ENCODE peak calls at places on chromosomes 3 and 15, in five cellular contexts. One of them, this sample, is unnamed.

GRCh38 chr15:58036579-58036978 is 28.9 kb downstream of the ALDH1A2 start:
- DNase-seq in NCI-H1092: no peak
- DNase-seq in suprapubic skin: no peak
- DNase-seq in stimulated activated CD8-positive, alpha-beta memory T cell treated with anti-CD3 and anti-CD28 coated beads, Interleukin-7, amount 100 ng/mL, for 4 hours: no peak
- DNase-seq in AG09319: no peak
- DNase-seq in this sample: no peak

GRCh38 chr15:75328493-75329314 is 7.2 kb upstream of the COMMD4 start:
- DNase-seq in NCI-H1092: no peak
- DNase-seq in suprapubic skin: no peak
- DNase-seq in stimulated activated CD8-positive, alpha-beta memory T cell treated with anti-CD3 and anti-CD28 coated beads, Interleukin-7, amount 100 ng/mL, for 4 hours: no peak
- DNase-seq in AG09319: no peak
- DNase-seq in this sample: no peak

GRCh38 chr15:65008989-65009388 is 19.3 kb upstream of the SPG21 start:
- DNase-seq in NCI-H1092: no peak
- DNase-seq in suprapubic skin: no peak
- DNase-seq in stimulated activated CD8-positive, alpha-beta memory T cell treated with anti-CD3 and anti-CD28 coated beads, Interleukin-7, amount 100 ng/mL, for 4 hours: no peak
- DNase-seq in AG09319: no peak
- DNase-seq in this sample: no peak

GRCh38 chr3:173396191-173397041 is 1.1 kb upstream of the NLGN1 start:
- DNase-seq in NCI-H1092: peak; percentile 36
- DNase-seq in suprapubic skin: no peak
- DNase-seq in stimulated activated CD8-positive, alpha-beta memory T cell treated with anti-CD3 and anti-CD28 coated beads, Interleukin-7, amount 100 ng/mL, for 4 hours: no peak
- DNase-seq in AG09319: no peak
- DNase-seq in this sample: no peak

GRCh38 chr3:122760457-122761271 is 33.0 kb downstream of the HSPBAP1 start:
- DNase-seq in NCI-H1092: no peak
- DNase-seq in suprapubic skin: no peak
- DNase-seq in stimulated activated CD8-positive, alpha-beta memory T cell treated with anti-CD3 and anti-CD28 coated beads, Interleukin-7, amount 100 ng/mL, for 4 hours: no peak
- DNase-seq in AG09319: no peak
- DNase-seq in this sample: no peak

GRCh38 chr15:91311986-91312385 is 211.9 kb downstream of the SV2B start:
- DNase-seq in NCI-H1092: no peak
- DNase-seq in suprapubic skin: no peak
- DNase-seq in stimulated activated CD8-positive, alpha-beta memory T cell treated with anti-CD3 and anti-CD28 coated beads, Interleukin-7, amount 100 ng/mL, for 4 hours: no peak
- DNase-seq in AG09319: no peak
- DNase-seq in this sample: no peak

GRCh38 chr3:134847349-134847748 is 52.3 kb downstream of the EPHB1 start:
- DNase-seq in NCI-H1092: no peak
- DNase-seq in suprapubic skin: no peak
- DNase-seq in stimulated activated CD8-positive, alpha-beta memory T cell treated with anti-CD3 and anti-CD28 coated beads, Interleukin-7, amount 100 ng/mL, for 4 hours: no peak
- DNase-seq in AG09319: no peak
- DNase-seq in this sample: no peak

GRCh38 chr3:189613122-189613521 is 18.1 kb upstream of the TP63 start:
- DNase-seq in NCI-H1092: no peak
- DNase-seq in suprapubic skin: no peak
- DNase-seq in stimulated activated CD8-positive, alpha-beta memory T cell treated with anti-CD3 and anti-CD28 coated beads, Interleukin-7, amount 100 ng/mL, for 4 hours: no peak
- DNase-seq in AG09319: no peak
- DNase-seq in this sample: no peak

GRCh38 chr3:157087398-157088132 is 72.4 kb downstream of the CCNL1 start:
- DNase-seq in NCI-H1092: no peak
- DNase-seq in suprapubic skin: no peak
- DNase-seq in stimulated activated CD8-positive, alpha-beta memory T cell treated with anti-CD3 and anti-CD28 coated beads, Interleukin-7, amount 100 ng/mL, for 4 hours: no peak
- DNase-seq in AG09319: no peak
- DNase-seq in this sample: no peak

GRCh38 chr3:24197809-24198208 is 252.7 kb downstream of the NR1D2 start:
- DNase-seq in NCI-H1092: no peak
- DNase-seq in suprapubic skin: no peak
- DNase-seq in stimulated activated CD8-positive, alpha-beta memory T cell treated with anti-CD3 and anti-CD28 coated beads, Interleukin-7, amount 100 ng/mL, for 4 hours: no peak
- DNase-seq in AG09319: no peak
- DNase-seq in this sample: no peak

GRCh38 chr15:81929557-81929956 is 116.3 kb downstream of the MEX3B start:
- DNase-seq in NCI-H1092: no peak
- DNase-seq in suprapubic skin: no peak
- DNase-seq in stimulated activated CD8-positive, alpha-beta memory T cell treated with anti-CD3 and anti-CD28 coated beads, Interleukin-7, amount 100 ng/mL, for 4 hours: no peak
- DNase-seq in AG09319: no peak
- DNase-seq in this sample: no peak

GRCh38 chr3:129317876-129318275 is 39.2 kb downstream of the HMCES start:
- DNase-seq in NCI-H1092: no peak
- DNase-seq in suprapubic skin: peak; percentile 60
- DNase-seq in stimulated activated CD8-positive, alpha-beta memory T cell treated with anti-CD3 and anti-CD28 coated beads, Interleukin-7, amount 100 ng/mL, for 4 hours: no peak
- DNase-seq in AG09319: no peak
- DNase-seq in this sample: no peak

GRCh38 chr3:146334151-146334550 is 83.2 kb upstream of the PLSCR4 start:
- DNase-seq in NCI-H1092: no peak
- DNase-seq in suprapubic skin: no peak
- DNase-seq in stimulated activated CD8-positive, alpha-beta memory T cell treated with anti-CD3 and anti-CD28 coated beads, Interleukin-7, amount 100 ng/mL, for 4 hours: no peak
- DNase-seq in AG09319: no peak
- DNase-seq in this sample: no peak

GRCh38 chr3:177603137-177603603 is 405.9 kb upstream of the TBL1XR1 start:
- DNase-seq in NCI-H1092: no peak
- DNase-seq in suprapubic skin: no peak
- DNase-seq in stimulated activated CD8-positive, alpha-beta memory T cell treated with anti-CD3 and anti-CD28 coated beads, Interleukin-7, amount 100 ng/mL, for 4 hours: no peak
- DNase-seq in AG09319: no peak
- DNase-seq in this sample: no peak

GRCh38 chr15:99174567-99174966 is 69.7 kb downstream of the SYNM start:
- DNase-seq in NCI-H1092: no peak
- DNase-seq in suprapubic skin: no peak
- DNase-seq in stimulated activated CD8-positive, alpha-beta memory T cell treated with anti-CD3 and anti-CD28 coated beads, Interleukin-7, amount 100 ng/mL, for 4 hours: no peak
- DNase-seq in AG09319: no peak
- DNase-seq in this sample: no peak

GRCh38 chr15:98865397-98866339 is 141.9 kb downstream of the PGPEP1L start:
- DNase-seq in NCI-H1092: no peak
- DNase-seq in suprapubic skin: no peak
- DNase-seq in stimulated activated CD8-positive, alpha-beta memory T cell treated with anti-CD3 and anti-CD28 coated beads, Interleukin-7, amount 100 ng/mL, for 4 hours: peak; percentile 55
- DNase-seq in AG09319: no peak
- DNase-seq in this sample: no peak

GRCh38 chr3:140035856-140036255 is 100.9 kb downstream of the CLSTN2 start:
- DNase-seq in NCI-H1092: no peak
- DNase-seq in suprapubic skin: no peak
- DNase-seq in stimulated activated CD8-positive, alpha-beta memory T cell treated with anti-CD3 and anti-CD28 coated beads, Interleukin-7, amount 100 ng/mL, for 4 hours: no peak
- DNase-seq in AG09319: no peak
- DNase-seq in this sample: no peak

GRCh38 chr3:65595222-65595996 is 443.3 kb downstream of the MAGI1 start:
- DNase-seq in NCI-H1092: peak; percentile 2
- DNase-seq in suprapubic skin: no peak
- DNase-seq in stimulated activated CD8-positive, alpha-beta memory T cell treated with anti-CD3 and anti-CD28 coated beads, Interleukin-7, amount 100 ng/mL, for 4 hours: no peak
- DNase-seq in AG09319: no peak
- DNase-seq in this sample: no peak

GRCh38 chr15:80437492-80437891 is 33.3 kb downstream of the ARNT2 start:
- DNase-seq in NCI-H1092: no peak
- DNase-seq in suprapubic skin: no peak
- DNase-seq in stimulated activated CD8-positive, alpha-beta memory T cell treated with anti-CD3 and anti-CD28 coated beads, Interleukin-7, amount 100 ng/mL, for 4 hours: no peak
- DNase-seq in AG09319: no peak
- DNase-seq in this sample: no peak

GRCh38 chr3:128573707-128574162 is 76.9 kb downstream of the RPN1 start:
- DNase-seq in NCI-H1092: no peak
- DNase-seq in suprapubic skin: no peak
- DNase-seq in stimulated activated CD8-positive, alpha-beta memory T cell treated with anti-CD3 and anti-CD28 coated beads, Interleukin-7, amount 100 ng/mL, for 4 hours: no peak
- DNase-seq in AG09319: no peak
- DNase-seq in this sample: no peak

GRCh38 chr3:113981803-113982202 is 34.0 kb downstream of the ZDHHC23 start:
- DNase-seq in NCI-H1092: no peak
- DNase-seq in suprapubic skin: no peak
- DNase-seq in stimulated activated CD8-positive, alpha-beta memory T cell treated with anti-CD3 and anti-CD28 coated beads, Interleukin-7, amount 100 ng/mL, for 4 hours: no peak
- DNase-seq in AG09319: no peak
- DNase-seq in this sample: no peak

GRCh38 chr3:149271669-149272068 is 50.0 kb upstream of the CP start:
- DNase-seq in NCI-H1092: no peak
- DNase-seq in suprapubic skin: no peak
- DNase-seq in stimulated activated CD8-positive, alpha-beta memory T cell treated with anti-CD3 and anti-CD28 coated beads, Interleukin-7, amount 100 ng/mL, for 4 hours: no peak
- DNase-seq in AG09319: no peak
- DNase-seq in this sample: no peak

GRCh38 chr3:134463676-134464611 is 21.8 kb downstream of the ANAPC13 start:
- DNase-seq in NCI-H1092: no peak
- DNase-seq in suprapubic skin: peak; percentile 87
- DNase-seq in stimulated activated CD8-positive, alpha-beta memory T cell treated with anti-CD3 and anti-CD28 coated beads, Interleukin-7, amount 100 ng/mL, for 4 hours: no peak
- DNase-seq in AG09319: peak; percentile 99
- DNase-seq in this sample: peak; percentile 100

GRCh38 chr15:41905360-41905793 is 11.5 kb upstream of the SPTBN5 start:
- DNase-seq in NCI-H1092: no peak
- DNase-seq in suprapubic skin: no peak
- DNase-seq in stimulated activated CD8-positive, alpha-beta memory T cell treated with anti-CD3 and anti-CD28 coated beads, Interleukin-7, amount 100 ng/mL, for 4 hours: no peak
- DNase-seq in AG09319: no peak
- DNase-seq in this sample: no peak

GRCh38 chr15:34348735-34349300 is 5.7 kb downstream of the NUTM1 start:
- DNase-seq in NCI-H1092: no peak
- DNase-seq in suprapubic skin: no peak
- DNase-seq in stimulated activated CD8-positive, alpha-beta memory T cell treated with anti-CD3 and anti-CD28 coated beads, Interleukin-7, amount 100 ng/mL, for 4 hours: no peak
- DNase-seq in AG09319: no peak
- DNase-seq in this sample: no peak

GRCh38 chr3:16511561-16512434 is 1.7 kb downstream of the RFTN1 start:
- DNase-seq in NCI-H1092: no peak
- DNase-seq in suprapubic skin: peak; percentile 80
- DNase-seq in stimulated activated CD8-positive, alpha-beta memory T cell treated with anti-CD3 and anti-CD28 coated beads, Interleukin-7, amount 100 ng/mL, for 4 hours: peak; percentile 73
- DNase-seq in AG09319: peak; percentile 57
- DNase-seq in this sample: peak; percentile 28

GRCh38 chr3:95319921-95320494 is 1257.1 kb downstream of the NSUN3 start:
- DNase-seq in NCI-H1092: no peak
- DNase-seq in suprapubic skin: no peak
- DNase-seq in stimulated activated CD8-positive, alpha-beta memory T cell treated with anti-CD3 and anti-CD28 coated beads, Interleukin-7, amount 100 ng/mL, for 4 hours: no peak
- DNase-seq in AG09319: no peak
- DNase-seq in this sample: no peak

GRCh38 chr15:33007295-33007855 is 187.1 kb downstream of the FMN1 start:
- DNase-seq in NCI-H1092: no peak
- DNase-seq in suprapubic skin: no peak
- DNase-seq in stimulated activated CD8-positive, alpha-beta memory T cell treated with anti-CD3 and anti-CD28 coated beads, Interleukin-7, amount 100 ng/mL, for 4 hours: no peak
- DNase-seq in AG09319: no peak
- DNase-seq in this sample: no peak

GRCh38 chr3:20061331-20061730 is 21.1 kb downstream of the KAT2B start:
- DNase-seq in NCI-H1092: no peak
- DNase-seq in suprapubic skin: no peak
- DNase-seq in stimulated activated CD8-positive, alpha-beta memory T cell treated with anti-CD3 and anti-CD28 coated beads, Interleukin-7, amount 100 ng/mL, for 4 hours: no peak
- DNase-seq in AG09319: no peak
- DNase-seq in this sample: no peak

GRCh38 chr3:178823556-178824229 is 247.9 kb downstream of the ZMAT3 start:
- DNase-seq in NCI-H1092: no peak
- DNase-seq in suprapubic skin: no peak
- DNase-seq in stimulated activated CD8-positive, alpha-beta memory T cell treated with anti-CD3 and anti-CD28 coated beads, Interleukin-7, amount 100 ng/mL, for 4 hours: no peak
- DNase-seq in AG09319: no peak
- DNase-seq in this sample: no peak

GRCh38 chr3:178263236-178263916 is 272.9 kb upstream of the KCNMB2 start:
- DNase-seq in NCI-H1092: no peak
- DNase-seq in suprapubic skin: no peak
- DNase-seq in stimulated activated CD8-positive, alpha-beta memory T cell treated with anti-CD3 and anti-CD28 coated beads, Interleukin-7, amount 100 ng/mL, for 4 hours: no peak
- DNase-seq in AG09319: no peak
- DNase-seq in this sample: no peak

GRCh38 chr3:193921480-193921879 is 214.5 kb upstream of the HES1 start:
- DNase-seq in NCI-H1092: no peak
- DNase-seq in suprapubic skin: no peak
- DNase-seq in stimulated activated CD8-positive, alpha-beta memory T cell treated with anti-CD3 and anti-CD28 coated beads, Interleukin-7, amount 100 ng/mL, for 4 hours: no peak
- DNase-seq in AG09319: no peak
- DNase-seq in this sample: no peak

GRCh38 chr15:44101286-44101685 is 93.8 kb downstream of the FRMD5 start:
- DNase-seq in NCI-H1092: no peak
- DNase-seq in suprapubic skin: no peak
- DNase-seq in stimulated activated CD8-positive, alpha-beta memory T cell treated with anti-CD3 and anti-CD28 coated beads, Interleukin-7, amount 100 ng/mL, for 4 hours: no peak
- DNase-seq in AG09319: no peak
- DNase-seq in this sample: no peak

GRCh38 chr3:126932188-126932931 is 50.6 kb upstream of the PLXNA1 start:
- DNase-seq in NCI-H1092: no peak
- DNase-seq in suprapubic skin: no peak
- DNase-seq in stimulated activated CD8-positive, alpha-beta memory T cell treated with anti-CD3 and anti-CD28 coated beads, Interleukin-7, amount 100 ng/mL, for 4 hours: no peak
- DNase-seq in AG09319: no peak
- DNase-seq in this sample: no peak

GRCh38 chr3:187519428-187519890 is 150.7 kb downstream of the SST start:
- DNase-seq in NCI-H1092: no peak
- DNase-seq in suprapubic skin: no peak
- DNase-seq in stimulated activated CD8-positive, alpha-beta memory T cell treated with anti-CD3 and anti-CD28 coated beads, Interleukin-7, amount 100 ng/mL, for 4 hours: no peak
- DNase-seq in AG09319: no peak
- DNase-seq in this sample: peak; percentile 24